ENCODE peak calls at places on chromosome 11, in nine cellular contexts. J is NB4; U is Peyer's patch; M is foreskin fibroblast; A is colonic mucosa; Q is AG04450; R is CD8-positive, alpha-beta T cell; H is PC-3; K is brain microvascular endothelial cell. E is an unnamed sample.

GRCh38 chr11:61302550-61302949 is 7.4 kb upstream of the VWCE start:
- DNase-seq in M (no peak), U (no peak), A (no peak), H (no peak), R (no peak), K (no peak), Q (no peak), J (no peak), E (no peak)

GRCh38 chr11:106222626-106223025 is 145.2 kb downstream of the AASDHPPT start:
- DNase-seq in M (no peak), A (no peak), R (no peak), Q (no peak), J (no peak), U (no peak), K (no peak), H (no peak), E (no peak)

GRCh38 chr11:85965202-85965601 is 103.7 kb downstream of the PICALM start:
- DNase-seq in R (no peak), H (no peak), A (no peak), U (no peak), Q (peak; percentile 41), J (no peak), M (peak; percentile 41), K (no peak), E (no peak)

GRCh38 chr11:2725367-2726300 is 25.8 kb upstream of the KCNQ1OT1 start:
- DNase-seq in K (peak; percentile 21), Q (peak; percentile 16), J (no peak), A (no peak), U (no peak), H (no peak), M (no peak), R (no peak), E (peak; percentile 87)

GRCh38 chr11:44595964-44596381 is 30.5 kb downstream of the CD82 start:
- DNase-seq in K (no peak), A (no peak), H (no peak), M (no peak), R (no peak), U (peak; percentile 45), Q (no peak), J (no peak), E (peak; percentile 78)

GRCh38 chr11:17563248-17563647 is 16.2 kb downstream of the OTOG start:
- DNase-seq in R (no peak), Q (no peak), U (peak; percentile 10), H (peak; percentile 21), K (no peak), M (no peak), J (peak; percentile 52), A (peak; percentile 14), E (peak; percentile 37)

GRCh38 chr11:14587203-14587602 is 56.4 kb upstream of the PDE3B start:
- DNase-seq in A (no peak), K (no peak), H (no peak), Q (no peak), J (no peak), U (no peak), R (no peak), M (no peak), E (no peak)

GRCh38 chr11:28528217-28528616 is 420.0 kb downstream of the METTL15 start:
- DNase-seq in H (no peak), Q (no peak), J (no peak), M (no peak), A (no peak), R (no peak), K (no peak), U (no peak), E (no peak)

GRCh38 chr11:109696191-109696897 is 274.4 kb downstream of the C11orf87 start:
- DNase-seq in R (no peak), Q (no peak), K (peak; percentile 2), H (peak; percentile 56), A (no peak), J (no peak), U (no peak), M (peak; percentile 28), E (no peak)

GRCh38 chr11:78840623-78841022 is 266.0 kb upstream of the NARS2 start:
- DNase-seq in Q (peak; percentile 48), U (no peak), J (no peak), H (no peak), M (peak; percentile 68), R (no peak), K (no peak), A (no peak), E (peak; percentile 69)

GRCh38 chr11:78840190-78840589 is 265.5 kb upstream of the NARS2 start:
- DNase-seq in R (no peak), Q (peak; percentile 78), H (no peak), U (no peak), M (peak; percentile 79), J (no peak), K (no peak), A (no peak), E (no peak)

GRCh38 chr11:78835646-78836045 is 261.0 kb upstream of the NARS2 start:
- DNase-seq in K (no peak), M (no peak), J (no peak), H (peak; percentile 20), Q (no peak), A (no peak), R (no peak), U (no peak), E (no peak)

GRCh38 chr11:78841451-78842060 is 266.9 kb upstream of the NARS2 start:
- DNase-seq in A (no peak), H (peak; percentile 67), K (no peak), Q (no peak), U (no peak), M (peak; percentile 20), J (no peak), R (no peak), E (no peak)

GRCh38 chr11:78838417-78838816 is 263.8 kb upstream of the NARS2 start:
- DNase-seq in A (no peak), J (no peak), K (no peak), Q (no peak), U (no peak), M (no peak), R (no peak), H (peak; percentile 68), E (no peak)
- TF ChIP-seq CTCF in A (peak; percentile 15), J (no peak), K (no peak), Q (no peak), U (no peak), M (no peak), R (no peak), H (peak; percentile 82), E (no peak)

GRCh38 chr11:124043420-124043819 is 2.3 kb upstream of the OR10G7 start:
- DNase-seq in H (no peak), M (no peak), K (no peak), A (no peak), U (no peak), R (no peak), J (no peak), Q (no peak), E (no peak)
- H3K4me3 ChIP-seq in H (no peak overlapping the region), M (no peak overlapping the region), K (no peak overlapping the region), A (no peak overlapping the region), U (no peak overlapping the region), R (no peak overlapping the region), J (no peak overlapping the region), Q (no peak overlapping the region), E (no peak overlapping the region)

GRCh38 chr11:68470304-68470811 is 9.8 kb downstream of the PPP6R3 start:
- DNase-seq in J (no peak), M (no peak), U (no peak), K (no peak), R (no peak), A (no peak), H (no peak), Q (no peak), E (no peak)

GRCh38 chr11:68472778-68473177 is 12.2 kb downstream of the PPP6R3 start:
- DNase-seq in U (no peak), H (no peak), K (no peak), A (no peak), M (no peak), J (no peak), Q (no peak), R (no peak), E (no peak)

GRCh38 chr11:68469122-68469521 is 8.6 kb downstream of the PPP6R3 start:
- DNase-seq in Q (no peak), R (no peak), M (no peak), J (no peak), K (peak; percentile 29), H (no peak), U (no peak), A (no peak), E (no peak)

GRCh38 chr11:68469642-68470041 is 9.1 kb downstream of the PPP6R3 start:
- DNase-seq in R (no peak), K (no peak), J (peak; percentile 35), Q (no peak), H (no peak), M (no peak), U (no peak), A (no peak), E (no peak)

DNA sequence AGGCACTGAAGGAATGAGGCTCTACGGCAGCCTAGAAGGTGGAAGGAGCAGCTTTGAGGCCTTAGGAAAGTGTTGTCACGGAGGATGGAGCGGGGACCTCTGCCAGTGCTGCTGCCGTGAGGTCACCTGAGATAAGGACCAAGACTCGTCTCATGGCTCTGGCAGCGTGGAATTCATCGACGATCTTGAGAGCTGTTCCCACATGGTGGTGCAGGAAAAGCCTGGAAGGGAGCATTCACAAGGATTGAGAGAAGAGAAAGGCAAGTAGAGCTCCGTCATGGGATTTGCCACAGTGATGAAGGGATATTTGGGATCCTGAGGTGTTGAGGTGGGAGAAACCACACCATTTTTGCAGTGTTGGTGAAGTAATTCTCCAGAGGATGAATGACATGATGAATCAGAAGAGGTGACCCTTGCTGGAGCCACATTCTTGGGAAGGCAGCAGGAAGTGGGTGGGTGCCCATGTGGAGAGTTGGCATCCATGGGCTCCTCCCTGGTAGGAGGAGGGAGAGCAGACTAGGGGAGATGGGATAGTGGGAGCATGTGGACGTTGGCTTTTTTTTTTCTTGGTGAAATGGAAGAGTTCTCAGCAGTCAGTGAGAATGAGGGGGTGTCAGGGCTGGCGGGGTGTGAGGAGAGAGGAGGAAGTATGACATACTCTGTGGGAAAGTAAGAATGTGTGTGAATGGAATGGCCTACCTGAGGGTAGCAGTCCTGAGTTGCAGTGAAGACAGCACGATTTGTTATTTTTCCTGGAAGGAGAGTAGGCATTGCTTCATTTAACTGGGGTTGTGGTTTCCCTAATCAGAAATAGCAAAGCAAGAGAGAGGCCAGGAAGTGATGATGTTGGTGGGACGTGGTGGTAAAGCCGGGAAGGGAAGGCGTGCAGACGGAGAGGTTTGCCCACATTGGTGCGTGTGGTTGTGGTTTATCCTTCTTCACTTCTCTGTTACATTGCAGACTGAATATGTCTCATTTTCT is 11.1 kb downstream of the PPP6R3 start:
- DNase-seq in U (no peak), M (no peak), H (no peak), J (peak; percentile 90), Q (no peak), A (no peak), K (peak; percentile 89), R (no peak), E (no peak)
- TF ChIP-seq CTCF in U (no peak), M (no peak), H (no peak), J (no peak), Q (no peak), A (no peak), K (no peak), R (no peak), E (no peak)

GRCh38 chr11:114914231-114915005 is 236.1 kb downstream of the NXPE2 start:
- DNase-seq in M (no peak), A (no peak), H (no peak), U (no peak), K (no peak), J (no peak), R (no peak), Q (no peak), E (no peak)
- H3K4me3 ChIP-seq in M (no peak overlapping the region), A (no peak overlapping the region), H (no peak overlapping the region), U (no peak overlapping the region), K (no peak overlapping the region), J (no peak overlapping the region), R (no peak overlapping the region), Q (no peak overlapping the region), E (no peak overlapping the region)